ENCODE peak calls at places on chromosomes 11 and 22, in four cellular contexts. One of them, this sample, is unnamed.

GRCh38 chr11:46348986-46349401 is 1.7 kb downstream of the DGKZ start:
- DNase-seq in adrenal gland: no peak
- DNase-seq in cardiac fibroblast: no peak
- DNase-seq in SK-N-MC: no peak
- DNase-seq in this sample: no peak

GRCh38 chr22:33401291-33401690 is 343.1 kb upstream of the SYN3 start:
- DNase-seq in cardiac fibroblast: peak
- DNase-seq in adrenal gland: no peak
- DNase-seq in SK-N-MC: no peak
- DNase-seq in this sample: no peak

GRCh38 chr11:82105331-82105992 is 628.2 kb downstream of the FAM181B start:
- DNase-seq in adrenal gland: no peak
- DNase-seq in cardiac fibroblast: no peak
- DNase-seq in SK-N-MC: no peak
- DNase-seq in this sample: no peak

GRCh38 chr11:797300-798092 is 585 bp downstream of the SLC25A22 start:
- DNase-seq in cardiac fibroblast: peak
- DNase-seq in adrenal gland: peak
- DNase-seq in SK-N-MC: peak
- DNase-seq in this sample: peak

GRCh38 chr22:44025171-44026065 is 1.3 kb downstream of the PARVB start:
- DNase-seq in cardiac fibroblast: no peak
- DNase-seq in SK-N-MC: no peak
- DNase-seq in adrenal gland: peak
- DNase-seq in this sample: peak

GRCh38 chr22:50714631-50715179 is 23.3 kb upstream of the ACR start:
- DNase-seq in cardiac fibroblast: no peak
- DNase-seq in SK-N-MC: no peak
- DNase-seq in adrenal gland: no peak
- DNase-seq in this sample: no peak

GRCh38 chr11:74171630-74172465 is 759 bp downstream of the PPME1 start:
- DNase-seq in SK-N-MC: no peak
- DNase-seq in cardiac fibroblast: peak
- DNase-seq in adrenal gland: no peak
- DNase-seq in this sample: no peak

GRCh38 chr11:29534831-29535230 is 482.0 kb downstream of the KCNA4 start:
- DNase-seq in cardiac fibroblast: peak
- DNase-seq in adrenal gland: no peak
- DNase-seq in SK-N-MC: no peak
- DNase-seq in this sample: no peak

GRCh38 chr11:84922836-84923235 is 704.3 kb downstream of the DLG2 start:
- DNase-seq in adrenal gland: peak
- DNase-seq in cardiac fibroblast: no peak
- DNase-seq in SK-N-MC: no peak
- DNase-seq in this sample: no peak

GRCh38 chr11:119854521-119854920 is 125.5 kb upstream of the NECTIN1 start:
- DNase-seq in SK-N-MC: no peak
- DNase-seq in cardiac fibroblast: no peak
- DNase-seq in adrenal gland: no peak
- DNase-seq in this sample: no peak

GRCh38 chr11:133988686-133989410 is 32.1 kb upstream of the IGSF9B start:
- DNase-seq in adrenal gland: no peak
- DNase-seq in SK-N-MC: no peak
- DNase-seq in cardiac fibroblast: no peak
- DNase-seq in this sample: peak

GRCh38 chr11:115990004-115990447 is 485.8 kb upstream of the CADM1 start:
- DNase-seq in cardiac fibroblast: no peak
- DNase-seq in adrenal gland: no peak
- DNase-seq in SK-N-MC: no peak
- DNase-seq in this sample: no peak

GRCh38 chr11:129248618-129249017 is 56.5 kb upstream of the ARHGAP32 start:
- DNase-seq in SK-N-MC: no peak
- DNase-seq in adrenal gland: no peak
- DNase-seq in cardiac fibroblast: peak
- DNase-seq in this sample: no peak

GRCh38 chr11:1129666-1130160 is 28.0 kb upstream of the MUC5AC start:
- DNase-seq in adrenal gland: peak
- DNase-seq in cardiac fibroblast: no peak
- DNase-seq in SK-N-MC: no peak
- DNase-seq in this sample: no peak

GRCh38 chr11:9748361-9748970 is 84.6 kb downstream of the SWAP70 start:
- DNase-seq in cardiac fibroblast: peak
- DNase-seq in adrenal gland: peak
- DNase-seq in SK-N-MC: peak
- DNase-seq in this sample: no peak

GRCh38 chr11:126892781-126893180 is 107.8 kb downstream of the KIRREL3 start:
- DNase-seq in cardiac fibroblast: no peak
- DNase-seq in SK-N-MC: no peak
- DNase-seq in adrenal gland: no peak
- DNase-seq in this sample: no peak

GRCh38 chr22:36321797-36322601 is 65.8 kb downstream of the MYH9 start:
- DNase-seq in cardiac fibroblast: no peak
- DNase-seq in SK-N-MC: no peak
- DNase-seq in adrenal gland: peak
- DNase-seq in this sample: no peak
- H3K4me3 ChIP-seq in cardiac fibroblast: no peak
- H3K4me3 ChIP-seq in SK-N-MC: no peak
- H3K4me3 ChIP-seq in adrenal gland: no peak
- H3K4me3 ChIP-seq in this sample: no peak

GRCh38 chr11:64892838-64893193 is 14.4 kb upstream of the EHD1 start:
- DNase-seq in cardiac fibroblast: no peak
- DNase-seq in adrenal gland: no peak
- DNase-seq in SK-N-MC: no peak
- DNase-seq in this sample: peak
- H3K4me3 ChIP-seq in cardiac fibroblast: no peak
- H3K4me3 ChIP-seq in adrenal gland: no peak
- H3K4me3 ChIP-seq in SK-N-MC: no peak
- H3K4me3 ChIP-seq in this sample: no peak

GRCh38 chr11:58900479-58901420 is 38.5 kb upstream of the GLYATL1 start:
- DNase-seq in cardiac fibroblast: peak
- DNase-seq in adrenal gland: peak
- DNase-seq in SK-N-MC: peak
- DNase-seq in this sample: peak

GRCh38 chr11:58907780-58908179 is 31.5 kb upstream of the GLYATL1 start:
- DNase-seq in cardiac fibroblast: no peak
- DNase-seq in SK-N-MC: no peak
- DNase-seq in adrenal gland: no peak
- DNase-seq in this sample: no peak

GRCh38 chr11:58902881-58903280 is 36.4 kb upstream of the GLYATL1 start:
- DNase-seq in adrenal gland: no peak
- DNase-seq in cardiac fibroblast: no peak
- DNase-seq in SK-N-MC: no peak
- DNase-seq in this sample: no peak

GRCh38 chr11:58905141-58905715 is 34.1 kb upstream of the GLYATL1 start:
- DNase-seq in SK-N-MC: no peak
- DNase-seq in cardiac fibroblast: peak
- DNase-seq in adrenal gland: no peak
- DNase-seq in this sample: peak

DNA sequence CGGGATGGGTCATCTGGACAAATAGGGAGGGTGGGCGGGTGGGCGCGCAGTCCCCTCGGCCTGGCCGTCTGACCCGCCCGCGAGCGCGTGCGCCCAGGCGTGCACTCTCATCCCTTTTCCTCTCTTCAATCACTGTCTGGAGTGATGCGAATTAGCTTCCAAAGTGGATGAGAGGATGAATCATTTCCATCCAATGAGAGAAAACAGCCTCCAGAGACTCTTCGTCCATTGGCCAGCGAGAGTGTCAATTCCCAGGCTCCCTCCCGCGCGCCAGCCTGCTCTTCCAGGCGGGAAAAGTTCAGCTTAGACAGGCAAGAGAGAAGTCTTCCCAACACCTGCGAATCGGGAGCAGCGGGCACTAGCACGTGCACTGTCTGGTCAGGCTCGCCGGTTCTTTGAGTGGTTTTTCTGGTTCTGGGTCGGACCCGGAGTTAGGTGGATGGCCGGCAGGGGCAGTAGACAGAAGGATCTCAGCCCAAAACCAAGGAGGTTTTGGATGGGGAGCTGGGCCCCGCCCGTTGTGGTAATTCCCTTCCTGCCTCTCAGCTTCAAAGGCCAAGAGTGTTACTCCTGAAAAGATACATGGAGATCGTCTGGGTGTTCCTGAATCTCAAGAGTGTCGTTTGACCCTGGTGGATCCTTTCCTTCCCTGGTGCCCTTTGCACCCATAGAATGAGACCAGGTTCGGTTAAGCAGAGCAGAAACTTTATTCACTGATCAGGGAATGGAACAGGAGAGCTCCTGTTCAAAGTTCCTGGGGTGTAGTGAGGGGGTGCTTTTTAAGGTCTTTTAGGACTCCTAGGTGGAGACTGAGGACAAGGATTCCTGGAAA is 33.4 kb upstream of the GLYATL1 start:
- DNase-seq in cardiac fibroblast: peak
- DNase-seq in SK-N-MC: peak
- DNase-seq in adrenal gland: no peak
- DNase-seq in this sample: peak
- H3K4me3 ChIP-seq in cardiac fibroblast: peak
- H3K4me3 ChIP-seq in SK-N-MC: no peak
- H3K4me3 ChIP-seq in adrenal gland: peak
- H3K4me3 ChIP-seq in this sample: peak

DNA sequence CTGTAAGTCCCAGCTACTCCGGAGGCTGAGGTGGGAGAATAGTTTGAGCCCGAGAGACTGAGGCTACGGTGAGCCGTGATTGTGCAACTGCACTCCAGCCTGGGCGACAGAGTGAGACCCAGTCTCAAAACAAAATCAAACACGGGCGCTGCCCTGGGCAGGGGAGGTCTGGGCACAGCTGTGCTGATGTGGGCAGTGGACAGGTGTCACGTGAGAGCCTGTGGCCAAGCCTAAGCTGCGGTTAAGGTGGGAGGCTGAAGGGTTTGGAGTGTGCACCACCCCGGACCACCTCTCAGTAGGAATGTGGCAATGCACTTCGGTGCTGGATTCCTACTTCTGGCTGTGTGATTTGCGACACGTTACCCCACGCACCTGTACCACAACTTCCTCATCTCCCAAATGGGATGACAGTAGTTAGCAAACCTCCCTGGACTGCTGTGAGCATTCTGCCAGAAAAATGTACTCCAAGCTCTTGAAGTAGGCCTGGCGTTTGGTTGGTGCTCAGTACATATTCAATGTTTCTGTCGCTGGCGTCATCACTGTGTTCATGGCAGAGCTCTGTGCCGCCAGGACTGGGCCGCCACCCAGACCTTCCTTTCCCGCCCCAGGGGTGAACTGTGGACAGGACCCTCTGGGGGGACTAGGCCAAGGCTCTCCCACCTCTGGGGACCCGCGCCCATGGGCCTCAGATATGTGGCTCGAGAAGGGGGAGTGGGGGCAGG is 807 bp upstream of the ZNF74 start:
- DNase-seq in cardiac fibroblast: no peak
- DNase-seq in adrenal gland: no peak
- DNase-seq in SK-N-MC: no peak
- DNase-seq in this sample: no peak
- H3K4me3 ChIP-seq in cardiac fibroblast: peak
- H3K4me3 ChIP-seq in adrenal gland: peak
- H3K4me3 ChIP-seq in SK-N-MC: peak
- H3K4me3 ChIP-seq in this sample: peak

GRCh38 chr22:42992886-42993479 is 22.0 kb downstream of the PACSIN2 start:
- DNase-seq in cardiac fibroblast: no peak
- DNase-seq in adrenal gland: peak
- DNase-seq in SK-N-MC: no peak
- DNase-seq in this sample: no peak

GRCh38 chr22:42994917-42995562 is 19.9 kb downstream of the PACSIN2 start:
- DNase-seq in adrenal gland: peak
- DNase-seq in cardiac fibroblast: peak
- DNase-seq in SK-N-MC: peak
- DNase-seq in this sample: no peak

GRCh38 chr22:42994276-42994916 is 20.6 kb downstream of the PACSIN2 start:
- DNase-seq in cardiac fibroblast: no peak
- DNase-seq in SK-N-MC: no peak
- DNase-seq in adrenal gland: peak
- DNase-seq in this sample: no peak

GRCh38 chr22:42992092-42992491 is 22.9 kb downstream of the PACSIN2 start:
- DNase-seq in adrenal gland: no peak
- DNase-seq in SK-N-MC: no peak
- DNase-seq in cardiac fibroblast: no peak
- DNase-seq in this sample: no peak

GRCh38 chr22:42993651-42994275 is 21.2 kb downstream of the PACSIN2 start:
- DNase-seq in SK-N-MC: no peak
- DNase-seq in cardiac fibroblast: peak
- DNase-seq in adrenal gland: peak
- DNase-seq in this sample: no peak
- H3K4me3 ChIP-seq in SK-N-MC: peak
- H3K4me3 ChIP-seq in cardiac fibroblast: no peak
- H3K4me3 ChIP-seq in adrenal gland: peak
- H3K4me3 ChIP-seq in this sample: no peak

DNA sequence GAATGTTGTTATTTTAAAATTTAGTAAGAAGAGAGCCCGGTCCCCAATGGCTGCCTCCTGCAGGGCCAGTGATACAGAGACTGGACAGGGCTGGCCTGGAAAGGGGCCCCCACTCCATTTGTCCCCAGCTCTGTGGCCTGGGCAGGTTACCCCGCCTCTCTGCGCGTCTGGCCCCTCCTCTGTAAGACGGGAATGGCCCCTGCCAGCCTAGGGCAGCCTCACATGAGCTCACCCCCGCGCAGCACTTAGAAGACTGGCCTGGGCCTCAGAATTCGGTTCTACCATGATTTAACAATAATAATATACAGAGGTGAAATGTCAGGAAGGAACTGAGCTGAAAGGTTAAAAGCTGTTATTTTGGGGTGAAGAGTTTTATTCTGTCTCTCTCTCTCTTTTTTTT is 1.3 kb downstream of the APOBEC3G start:
- DNase-seq in adrenal gland: no peak
- DNase-seq in SK-N-MC: no peak
- DNase-seq in cardiac fibroblast: no peak
- DNase-seq in this sample: peak
- H3K4me3 ChIP-seq in adrenal gland: peak
- H3K4me3 ChIP-seq in SK-N-MC: no peak
- H3K4me3 ChIP-seq in cardiac fibroblast: no peak
- H3K4me3 ChIP-seq in this sample: no peak

GRCh38 chr22:17348464-17349103 is 20.7 kb upstream of the CECR2 start:
- DNase-seq in cardiac fibroblast: no peak
- DNase-seq in adrenal gland: no peak
- DNase-seq in SK-N-MC: no peak
- DNase-seq in this sample: no peak
- H3K4me3 ChIP-seq in cardiac fibroblast: no peak
- H3K4me3 ChIP-seq in adrenal gland: no peak
- H3K4me3 ChIP-seq in SK-N-MC: no peak
- H3K4me3 ChIP-seq in this sample: no peak